ENCODE peak calls at places on chromosomes 1 and 21, in ten cellular contexts. X is uterus, Q is IMR-90, E is cardiac muscle cell, W is SJSA1, L is heart right ventricle, K is esophagus muscularis mucosa, D is mammary epithelial cell, V is MM.1S, P is sigmoid colon. Z is an unnamed sample.

GRCh38 chr1:170250531-170251276 is 104.9 kb downstream of the NTMT2 start:
- DNase-seq in X (no peak), Q (no peak), E (no peak), W (no peak), L (no peak), K (no peak), D (no peak), V (no peak), P (no peak), Z (no peak)

GRCh38 chr1:109151146-109151545 is 37.2 kb downstream of the ELAPOR1 start:
- DNase-seq in X (no peak), Q (peak; percentile 74), E (peak; percentile 16), W (peak; percentile 55), L (peak; percentile 50), K (no peak), D (peak; percentile 45), V (no peak), P (no peak), Z (peak; percentile 31)

GRCh38 chr1:216111842-216112241 is 311.4 kb downstream of the USH2A start:
- DNase-seq in X (no peak), Q (peak; percentile 7), E (no peak), W (no peak), L (no peak), K (no peak), D (no peak), V (peak; percentile 24), P (no peak), Z (no peak)

GRCh38 chr21:37266515-37267221 is 466 bp downstream of the VPS26C start:
- DNase-seq in X (no peak), Q (peak; percentile 42), E (peak; percentile 64), W (no peak), L (no peak), K (no peak), D (no peak), V (peak; percentile 93), P (peak; percentile 77), Z (peak; percentile 59)

GRCh38 chr1:173190101-173190895 is 16.8 kb downstream of the TNFSF4 start:
- DNase-seq in X (peak; percentile 45), Q (peak; percentile 62), E (peak; percentile 69), W (peak; percentile 52), L (peak; percentile 88), K (no peak), D (peak; percentile 93), V (peak; percentile 77), P (peak; percentile 91), Z (peak; percentile 58)

GRCh38 chr1:219120625-219121544 is 52.8 kb upstream of the LYPLAL1 start:
- DNase-seq in X (peak; percentile 59), Q (peak; percentile 91), E (no peak), W (no peak), L (peak; percentile 71), K (no peak), D (peak; percentile 2), V (no peak), P (peak; percentile 80), Z (no peak)

GRCh38 chr1:145719230-145720079 is at the start of gene CD160:
- DNase-seq in X (no peak), Q (no peak), E (no peak), W (no peak), L (no peak), K (no peak), D (no peak), V (no peak), P (no peak), Z (no peak)

GRCh38 chr1:209999005-209999404 is 61.0 kb downstream of the SYT14 start:
- DNase-seq in X (no peak), Q (no peak), E (no peak), W (no peak), L (no peak), K (no peak), D (no peak), V (no peak), P (no peak), Z (no peak)

GRCh38 chr1:46489638-46490602 is at the start of gene DMBX1:
- DNase-seq in X (no peak), Q (no peak), E (peak; percentile 63), W (no peak), L (no peak), K (no peak), D (peak; percentile 46), V (peak; percentile 33), P (no peak), Z (no peak)

GRCh38 chr1:43529206-43529731 is 1.4 kb upstream of the PTPRF start:
- DNase-seq in X (peak; percentile 86), Q (peak; percentile 90), E (peak; percentile 90), W (peak; percentile 83), L (peak; percentile 80), K (peak; percentile 96), D (peak; percentile 75), V (peak; percentile 78), P (peak; percentile 91), Z (peak; percentile 78)

GRCh38 chr1:176989754-176990153 is 174.8 kb downstream of the ASTN1 start:
- DNase-seq in X (peak; percentile 19), Q (no peak), E (no peak), W (no peak), L (peak; percentile 7), K (no peak), D (no peak), V (no peak), P (no peak), Z (no peak)

GRCh38 chr1:24018611-24019580 is 38.8 kb upstream of the SRSF10 start:
- DNase-seq in X (peak; percentile 99), Q (peak; percentile 99), E (peak; percentile 98), W (peak; percentile 98), L (peak; percentile 99), K (peak; percentile 98), D (peak; percentile 95), V (no peak), P (peak; percentile 99), Z (peak; percentile 97)
- H3K4me3 ChIP-seq in X (no peak overlapping the region), Q (no peak overlapping the region), E (no peak overlapping the region), W (no peak overlapping the region), L (peak overlapping the region; percentile 7), K (peak overlapping the region; percentile 34), D (no peak overlapping the region), V (no peak overlapping the region), P (peak overlapping the region; percentile 11), Z (no peak overlapping the region)

GRCh38 chr21:44019568-44019958 is 7.5 kb downstream of the TRAPPC10 start:
- DNase-seq in X (no peak), Q (no peak), E (no peak), W (no peak), L (no peak), K (no peak), D (no peak), V (no peak), P (no peak), Z (no peak)

GRCh38 chr21:44021064-44021463 is 9.0 kb downstream of the TRAPPC10 start:
- DNase-seq in X (no peak), Q (no peak), E (no peak), W (no peak), L (no peak), K (no peak), D (no peak), V (no peak), P (no peak), Z (no peak)

GRCh38 chr21:44018813-44019567 is 6.9 kb downstream of the TRAPPC10 start:
- DNase-seq in X (no peak), Q (no peak), E (no peak), W (no peak), L (no peak), K (no peak), D (no peak), V (no peak), P (no peak), Z (no peak)

GRCh38 chr21:44018127-44018526 is 6.0 kb downstream of the TRAPPC10 start:
- DNase-seq in X (no peak), Q (no peak), E (no peak), W (no peak), L (no peak), K (no peak), D (no peak), V (no peak), P (no peak), Z (no peak)

DNA sequence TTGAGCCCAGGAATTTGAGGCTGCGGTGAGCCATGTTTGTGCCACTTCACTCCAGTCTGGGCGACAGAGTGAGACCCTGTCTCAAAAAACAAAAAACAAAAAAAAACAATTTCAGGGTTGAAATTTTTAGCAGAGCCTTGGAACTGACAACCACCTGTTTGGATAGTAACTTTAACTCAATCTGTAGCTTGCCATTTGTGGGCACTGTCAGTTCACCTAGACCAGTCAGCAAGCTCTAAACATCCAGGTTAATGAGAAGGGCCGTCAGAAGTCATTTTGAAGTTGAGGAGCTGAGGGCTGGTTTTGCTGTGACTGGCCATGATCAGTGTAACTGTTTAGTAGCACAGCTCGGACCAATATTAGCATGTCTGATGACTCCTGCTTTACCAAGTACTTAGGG is 8.4 kb downstream of the TRAPPC10 start:
- DNase-seq in X (no peak), Q (no peak), E (no peak), W (no peak), L (no peak), K (no peak), D (no peak), V (no peak), P (no peak), Z (no peak)
- H3K27ac ChIP-seq in X (no peak overlapping the region), Q (no peak overlapping the region), E (peak overlapping the region; percentile 78), W (no peak overlapping the region), L (no peak overlapping the region), K (no peak overlapping the region), D (no peak overlapping the region), V (no peak overlapping the region), P (peak overlapping the region; percentile 44), Z (no peak overlapping the region)

GRCh38 chr1:157994704-157995540 is 1.5 kb downstream of the KIRREL1 start:
- DNase-seq in X (peak; percentile 57), Q (peak; percentile 40), E (no peak), W (no peak), L (no peak), K (no peak), D (peak; percentile 34), V (no peak), P (peak; percentile 82), Z (no peak)
- H3K4me3 ChIP-seq in X (peak overlapping the region; percentile 72), Q (peak overlapping the region; percentile 95), E (peak overlapping the region; percentile 94), W (peak overlapping the region; percentile 85), L (peak overlapping the region; percentile 78), K (peak overlapping the region; percentile 98), D (peak overlapping the region; percentile 85), V (no peak overlapping the region), P (peak overlapping the region; percentile 98), Z (peak overlapping the region; percentile 97)

GRCh38 chr1:235932090-235932510 is 65.4 kb upstream of the LYST start:
- DNase-seq in X (no peak), Q (no peak), E (no peak), W (no peak), L (no peak), K (no peak), D (peak; percentile 86), V (no peak), P (no peak), Z (peak; percentile 38)

GRCh38 chr1:235933017-235933416 is 66.3 kb upstream of the LYST start:
- DNase-seq in X (no peak), Q (no peak), E (no peak), W (no peak), L (no peak), K (no peak), D (peak; percentile 82), V (no peak), P (no peak), Z (no peak)

GRCh38 chr1:235930543-235930942 is 63.8 kb upstream of the LYST start:
- DNase-seq in X (no peak), Q (no peak), E (no peak), W (no peak), L (no peak), K (no peak), D (no peak), V (no peak), P (no peak), Z (no peak)

GRCh38 chr1:235929216-235929615 is 62.5 kb upstream of the LYST start:
- DNase-seq in X (no peak), Q (no peak), E (no peak), W (no peak), L (no peak), K (no peak), D (no peak), V (no peak), P (no peak), Z (peak; percentile 38)

GRCh38 chr1:235931181-235931738 is 64.6 kb upstream of the LYST start:
- DNase-seq in X (no peak), Q (no peak), E (no peak), W (no peak), L (no peak), K (no peak), D (no peak), V (no peak), P (no peak), Z (no peak)
- H3K27ac ChIP-seq in X (no peak overlapping the region), Q (no peak overlapping the region), E (no peak overlapping the region), W (no peak overlapping the region), L (no peak overlapping the region), K (no peak overlapping the region), D (no peak overlapping the region), V (no peak overlapping the region), P (no peak overlapping the region), Z (no peak overlapping the region)

Z was measured in SJCRH30.